ENCODE peak calls at places on chromosomes 16 and 17, in ten cellular contexts. V, N, F, H, R, I, E, W, O and B are unnamed samples. For H3K4me1, the result is how much of the 10 kb centered on the place peaks cover.

GRCh38 chr17:2954898-2955445 is 108.4 kb downstream of the OR1D5 start:
- DNase-seq in V (peak), N (peak), F (no peak), H (no peak), R (no peak), I (no peak), E (no peak), W (peak), O (no peak), B (no peak)

GRCh38 chr17:49361129-49361901 is 735 bp downstream of the ZNF652 start:
- DNase-seq in V (peak), N (peak), F (peak), H (peak), R (peak), I (no peak), E (peak), W (peak), O (peak), B (peak)

GRCh38 chr17:51372345-51373004 is 112.1 kb downstream of the UTP18 start:
- DNase-seq in V (peak), N (peak), F (no peak), H (peak), R (no peak), I (peak), E (no peak), W (peak), O (peak), B (no peak)

GRCh38 chr17:4635823-4636375 is 5.6 kb downstream of the ALOX15 start:
- DNase-seq in V (no peak), N (peak), F (no peak), H (peak), R (no peak), I (no peak), E (no peak), W (peak), O (no peak), B (no peak)

GRCh38 chr16:12511708-12512107 is 292.0 kb downstream of the CPPED1 start:
- DNase-seq in V (no peak), N (no peak), F (no peak), H (no peak), R (no peak), I (no peak), E (no peak), W (no peak), O (no peak), B (no peak)

GRCh38 chr16:8740775-8741355 is 56.6 kb downstream of the TMEM186 start:
- DNase-seq in V (peak), N (no peak), F (no peak), H (no peak), R (no peak), I (no peak), E (no peak), W (no peak), O (no peak), B (no peak)

GRCh38 chr16:35533683-35534082 is 2074.3 kb downstream of the TP53TG3F start:
- DNase-seq in V (no peak), N (peak), F (no peak), H (no peak), R (no peak), I (no peak), E (no peak), W (no peak), O (no peak), B (no peak)

GRCh38 chr17:80959330-80960036 is 32.2 kb upstream of the CHMP6 start:
- DNase-seq in V (no peak), N (no peak), F (peak), H (peak), R (no peak), I (no peak), E (peak), W (peak), O (peak), B (peak)

GRCh38 chr16:28277537-28278388 is 14.6 kb upstream of the SBK1 start:
- DNase-seq in V (peak), N (peak), F (peak), H (peak), R (peak), I (peak), E (peak), W (peak), O (peak), B (peak)

GRCh38 chr16:75225678-75226515 is 7.1 kb downstream of the CTRB1 start:
- DNase-seq in V (no peak), N (no peak), F (no peak), H (peak), R (no peak), I (no peak), E (peak), W (no peak), O (no peak), B (no peak)

GRCh38 chr16:12111223-12111622 is 134.7 kb downstream of the SNX29 start:
- DNase-seq in V (no peak), N (no peak), F (no peak), H (no peak), R (no peak), I (no peak), E (no peak), W (no peak), O (no peak), B (no peak)

GRCh38 chr17:45334231-45334630 is 17.4 kb upstream of the MAP3K14 start:
- DNase-seq in V (no peak), N (peak), F (no peak), H (no peak), R (no peak), I (no peak), E (no peak), W (no peak), O (no peak), B (no peak)

GRCh38 chr17:39579318-39580081 is 28.2 kb downstream of the NEUROD2 start:
- DNase-seq in V (no peak), N (no peak), F (no peak), H (peak), R (no peak), I (peak), E (no peak), W (no peak), O (no peak), B (no peak)

GRCh38 chr17:4407216-4407615 is 26.5 kb upstream of the SPNS3 start:
- DNase-seq in V (no peak), N (no peak), F (no peak), H (no peak), R (no peak), I (no peak), E (no peak), W (no peak), O (no peak), B (no peak)

GRCh38 chr17:12927541-12928425 is 90.0 kb downstream of the ELAC2 start:
- DNase-seq in V (no peak), N (peak), F (no peak), H (peak), R (no peak), I (no peak), E (no peak), W (no peak), O (peak), B (no peak)

GRCh38 chr17:12927001-12927400 is 90.8 kb downstream of the ELAC2 start:
- DNase-seq in V (no peak), N (no peak), F (no peak), H (no peak), R (no peak), I (no peak), E (no peak), W (no peak), O (no peak), B (no peak)

GRCh38 chr17:12924614-12925013 is 93.2 kb downstream of the ELAC2 start:
- DNase-seq in V (no peak), N (no peak), F (no peak), H (no peak), R (no peak), I (no peak), E (no peak), W (no peak), O (no peak), B (no peak)

DNA sequence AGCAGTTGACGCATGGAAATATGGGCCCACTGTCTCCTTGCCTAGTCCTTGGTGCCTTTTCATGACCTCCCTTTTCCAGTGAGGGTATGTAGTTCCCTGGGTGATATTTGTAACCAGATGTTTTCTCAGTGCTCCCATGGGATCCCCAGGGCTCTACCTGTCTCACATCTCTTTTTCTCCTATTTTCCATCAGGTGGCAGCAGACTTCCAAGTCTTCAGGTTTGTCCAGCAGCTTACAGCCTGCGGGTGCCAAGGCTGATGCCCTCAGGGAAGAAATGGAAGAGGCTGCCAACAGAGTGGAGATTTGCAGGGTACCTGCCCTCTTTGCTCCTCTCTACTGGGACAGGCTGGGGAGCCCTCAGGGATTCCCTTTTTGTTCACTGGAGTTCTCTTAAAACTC is 89.1 kb downstream of the ELAC2 start:
- DNase-seq in V (peak), N (peak), F (no peak), H (no peak), R (no peak), I (peak), E (no peak), W (no peak), O (no peak), B (no peak)
- TF ChIP-seq CTCF in V (peak), N (peak), F (no peak), H (no peak), R (no peak), I (peak), E (no peak), W (no peak), O (no peak), B (no peak)

DNA sequence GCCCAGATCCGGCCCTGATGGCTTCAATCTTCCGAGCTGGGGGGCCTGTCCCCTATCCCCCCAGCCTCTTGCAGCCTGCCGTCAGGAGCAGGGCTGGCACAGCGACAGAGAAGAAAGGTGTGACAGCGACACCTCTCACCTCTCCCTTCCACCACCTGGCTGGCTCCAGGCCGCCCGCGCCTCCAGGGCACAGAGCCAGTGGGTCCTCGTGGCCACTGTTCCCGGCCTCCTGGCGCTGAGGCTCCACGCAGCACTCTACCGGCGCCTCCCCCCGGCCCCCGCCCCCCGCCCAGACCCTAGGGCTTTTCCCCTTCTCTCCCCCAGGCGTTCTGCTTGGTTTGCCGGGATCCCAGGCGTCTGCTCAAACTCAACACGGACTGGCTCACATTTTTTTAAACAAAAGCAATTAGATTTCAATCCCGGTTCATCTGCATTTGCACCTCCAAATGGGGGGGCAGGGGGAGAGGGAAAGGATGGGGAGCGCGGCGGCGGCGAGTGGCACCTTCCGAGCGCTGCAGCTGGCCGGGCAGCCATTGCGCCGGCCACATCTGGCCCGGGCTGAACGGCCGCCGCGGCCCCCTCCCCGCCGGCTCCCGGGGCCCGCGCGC is 12.8 kb upstream of the CBX8 start:
- DNase-seq in V (no peak), N (no peak), F (peak), H (no peak), R (no peak), I (peak), E (no peak), W (no peak), O (no peak), B (no peak)
- H3K4me3 ChIP-seq in V (no peak), N (no peak), F (peak), H (peak), R (no peak), I (peak), E (no peak), W (no peak), O (no peak), B (no peak)

GRCh38 chr16:87474017-87474416 is 18.8 kb downstream of the ZCCHC14 start:
- DNase-seq in V (no peak), N (no peak), F (no peak), H (no peak), R (no peak), I (no peak), E (no peak), W (no peak), O (no peak), B (no peak)
- H3K4me1 ChIP-seq in V (half or more), N (under half), F (half or more), H (under half), R (under half), I (under half), E (half or more), W (under half), O (under half), B (under half)

GRCh38 chr17:28357061-28357900 is at the start of gene POLDIP2:
- DNase-seq in V (peak), N (peak), F (peak), H (peak), R (peak), I (peak), E (peak), W (peak), O (peak), B (peak)
- TF ChIP-seq CTCF in V (peak), N (peak), F (peak), H (no peak), R (no peak), I (peak), E (no peak), W (no peak), O (peak), B (no peak)

GRCh38 chr17:75036643-75037268 is 10.0 kb downstream of the ATP5PD start:
- DNase-seq in V (no peak), N (no peak), F (no peak), H (peak), R (peak), I (no peak), E (peak), W (peak), O (peak), B (peak)
- H3K4me3 ChIP-seq in V (no peak), N (no peak), F (no peak), H (peak), R (peak), I (no peak), E (peak), W (no peak), O (no peak), B (no peak)

GRCh38 chr17:77120866-77121265 is 19.9 kb upstream of the SEC14L1 start:
- DNase-seq in V (no peak), N (no peak), F (no peak), H (peak), R (no peak), I (no peak), E (no peak), W (no peak), O (no peak), B (no peak)

GRCh38 chr17:77126519-77126918 is 14.2 kb upstream of the SEC14L1 start:
- DNase-seq in V (no peak), N (no peak), F (no peak), H (no peak), R (no peak), I (no peak), E (no peak), W (peak), O (no peak), B (peak)

GRCh38 chr17:77127735-77128361 is 12.9 kb upstream of the SEC14L1 start:
- DNase-seq in V (no peak), N (no peak), F (no peak), H (peak), R (peak), I (no peak), E (peak), W (no peak), O (peak), B (peak)

GRCh38 chr17:77125432-77125901 is 15.3 kb upstream of the SEC14L1 start:
- DNase-seq in V (peak), N (no peak), F (no peak), H (no peak), R (no peak), I (no peak), E (no peak), W (peak), O (no peak), B (no peak)

GRCh38 chr17:77124192-77124908 is 16.4 kb upstream of the SEC14L1 start:
- DNase-seq in V (no peak), N (no peak), F (no peak), H (peak), R (no peak), I (no peak), E (no peak), W (peak), O (peak), B (no peak)
- H3K4me1 ChIP-seq in V (half or more), N (under half), F (under half), H (under half), R (under half), I (under half), E (half or more), W (half or more), O (under half), B (under half)

GRCh38 chr16:986925-987581 is 5.5 kb downstream of the SOX8 start:
- DNase-seq in V (no peak), N (no peak), F (peak), H (no peak), R (no peak), I (no peak), E (no peak), W (no peak), O (no peak), B (no peak)
- TF ChIP-seq CTCF in V (no peak), N (no peak), F (no peak), H (no peak), R (no peak), I (no peak), E (no peak), W (no peak), O (no peak), B (no peak)

DNA sequence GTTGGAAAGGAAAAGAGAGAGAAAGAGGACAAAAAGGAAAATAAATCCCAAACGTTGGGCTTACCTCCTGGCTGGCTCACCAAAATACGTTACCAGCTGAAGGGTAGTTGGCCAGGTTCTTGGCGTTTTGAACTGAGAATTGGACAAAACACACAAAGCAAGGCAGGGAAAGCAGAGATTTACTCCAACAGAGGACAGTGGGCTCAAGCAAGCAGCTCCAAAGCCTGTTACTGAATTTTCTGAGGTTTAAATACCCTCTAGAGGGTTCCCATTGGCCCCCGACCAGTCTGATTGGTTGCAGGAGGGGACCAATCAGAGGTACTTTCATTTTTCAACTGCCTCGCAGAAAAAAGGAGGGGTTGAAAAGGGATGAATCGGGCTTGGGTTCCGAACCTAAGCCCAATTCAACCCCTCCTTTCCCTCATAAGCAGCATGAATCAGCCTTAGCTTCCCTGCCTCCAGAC is 55.6 kb upstream of the ALOX12 start:
- DNase-seq in V (no peak), N (no peak), F (peak), H (no peak), R (no peak), I (no peak), E (no peak), W (peak), O (no peak), B (no peak)
- H3K4me3 ChIP-seq in V (no peak), N (no peak), F (peak), H (peak), R (peak), I (no peak), E (peak), W (peak), O (no peak), B (no peak)

DNA sequence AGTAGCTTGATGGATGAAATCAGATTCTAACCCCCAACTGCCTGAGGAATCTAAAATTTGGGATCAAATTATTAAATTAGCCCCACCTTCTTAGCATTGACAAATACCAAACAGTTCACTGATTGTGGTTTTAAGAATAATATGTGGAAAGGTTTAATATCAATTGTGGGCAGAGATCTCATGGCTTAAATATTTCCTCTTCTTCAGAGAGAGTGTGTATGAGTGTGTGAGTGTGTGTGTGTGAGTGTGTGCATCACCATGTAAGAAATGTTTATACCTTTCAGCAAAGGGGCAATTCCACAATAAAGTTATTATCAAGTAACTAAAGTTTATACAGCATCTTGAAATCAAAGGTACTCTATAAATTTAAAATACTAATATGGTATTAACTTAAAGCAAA is 3.2 kb downstream of the SMURF2 start:
- DNase-seq in V (no peak), N (no peak), F (no peak), H (no peak), R (no peak), I (no peak), E (no peak), W (no peak), O (no peak), B (no peak)
- H3K4me1 ChIP-seq in V (under half), N (under half), F (under half), H (under half), R (under half), I (under half), E (under half), W (under half), O (under half), B (under half)

GRCh38 chr16:89069920-89070319 is 23.7 kb upstream of the ACSF3 start:
- DNase-seq in V (no peak), N (no peak), F (no peak), H (no peak), R (no peak), I (no peak), E (no peak), W (no peak), O (no peak), B (no peak)

GRCh38 chr16:89073346-89074221 is 20.1 kb upstream of the ACSF3 start:
- DNase-seq in V (no peak), N (no peak), F (no peak), H (no peak), R (no peak), I (no peak), E (no peak), W (no peak), O (no peak), B (no peak)

GRCh38 chr16:89070590-89070989 is 23.1 kb upstream of the ACSF3 start:
- DNase-seq in V (no peak), N (no peak), F (no peak), H (no peak), R (no peak), I (no peak), E (no peak), W (no peak), O (no peak), B (no peak)

GRCh38 chr16:89072216-89073130 is 21.2 kb upstream of the ACSF3 start:
- DNase-seq in V (no peak), N (no peak), F (peak), H (peak), R (no peak), I (no peak), E (no peak), W (no peak), O (no peak), B (no peak)

GRCh38 chr16:89071686-89072182 is 21.9 kb upstream of the ACSF3 start:
- DNase-seq in V (no peak), N (no peak), F (peak), H (no peak), R (no peak), I (peak), E (no peak), W (no peak), O (no peak), B (peak)
- TF ChIP-seq CTCF in V (peak), N (no peak), F (no peak), H (no peak), R (no peak), I (no peak), E (no peak), W (no peak), O (no peak), B (no peak)